ENCODE peak calls at places on chromosome 1, in five cellular contexts. X is sigmoid colon; I is activated CD4-positive, alpha-beta T cell treated with anti-CD3 and anti-CD28 coated beads, Interleukin-2, amount 50 U/mL, for 24 hours; N is activated CD8-positive, alpha-beta memory T cell treated with anti-CD3 and anti-CD28 coated beads for 48 hours; Z is Calu3. F is an unnamed sample.

GRCh38 chr1:157841708-157842107 is at the start of gene CD5L:
- DNase-seq in X (no peak), I (no peak), N (no peak), Z (no peak), F (no peak)

GRCh38 chr1:10519016-10519417 is 44.3 kb downstream of the PEX14 start:
- DNase-seq in X (peak; percentile 58), I (no peak), N (no peak), Z (no peak), F (no peak)

GRCh38 chr1:201215531-201216357 is 25.1 kb downstream of the IGFN1 start:
- DNase-seq in X (no peak), I (no peak), N (no peak), Z (no peak), F (no peak)

GRCh38 chr1:170694172-170694926 is 30.4 kb downstream of the PRRX1 start:
- DNase-seq in X (no peak), I (no peak), N (no peak), Z (no peak), F (no peak)

GRCh38 chr1:150069923-150070322 is 2.3 kb downstream of the VPS45 start:
- DNase-seq in X (no peak), I (no peak), N (no peak), Z (no peak), F (no peak)

GRCh38 chr1:9840176-9840575 is 16.4 kb upstream of the CLSTN1 start:
- DNase-seq in X (peak; percentile 24), I (no peak), N (no peak), Z (no peak), F (peak; percentile 10)

GRCh38 chr1:92831762-92832536 is at the start of gene RPL5:
- DNase-seq in X (peak; percentile 98), I (peak; percentile 96), N (peak; percentile 94), Z (peak; percentile 98), F (peak; percentile 98)

GRCh38 chr1:237953238-237953637 is 62.5 kb upstream of the ZP4 start:
- DNase-seq in X (no peak), I (no peak), N (no peak), Z (no peak), F (no peak)

GRCh38 chr1:90694846-90695245 is 22.3 kb downstream of the BARHL2 start:
- DNase-seq in X (no peak), I (no peak), N (no peak), Z (no peak), F (no peak)

GRCh38 chr1:29962356-29962755 is 726.0 kb downstream of the PTPRU start:
- DNase-seq in X (peak; percentile 24), I (no peak), N (no peak), Z (no peak), F (no peak)

GRCh38 chr1:240967070-240967724 is 355.2 kb upstream of the GREM2 start:
- DNase-seq in X (no peak), I (no peak), N (no peak), Z (no peak), F (no peak)

GRCh38 chr1:111422546-111423391 is 4.8 kb downstream of the OVGP1 start:
- DNase-seq in X (no peak), I (no peak), N (no peak), Z (peak; percentile 72), F (no peak)

GRCh38 chr1:246597340-246597739 is 31.1 kb downstream of the CNST start:
- DNase-seq in X (peak; percentile 87), I (no peak), N (no peak), Z (no peak), F (peak; percentile 51)

GRCh38 chr1:66452982-66453381 is 81.0 kb upstream of the SGIP1 start:
- DNase-seq in X (no peak), I (no peak), N (no peak), Z (no peak), F (no peak)

GRCh38 chr1:3409737-3410434 is 44.6 kb upstream of the ARHGEF16 start:
- DNase-seq in X (no peak), I (no peak), N (no peak), Z (peak; percentile 72), F (peak; percentile 77)

GRCh38 chr1:158124999-158125398 is 55.7 kb upstream of the CD1D start:
- DNase-seq in X (peak; percentile 94), I (peak; percentile 30), N (peak; percentile 46), Z (peak; percentile 85), F (peak; percentile 90)

GRCh38 chr1:244820131-244820530 is 15.3 kb upstream of the COX20 start:
- DNase-seq in X (no peak), I (no peak), N (no peak), Z (no peak), F (no peak)

GRCh38 chr1:116853680-116854191 is 56.0 kb upstream of the PTGFRN start:
- DNase-seq in X (no peak), I (no peak), N (no peak), Z (peak; percentile 71), F (no peak)